ENCODE peak calls at places on chromosomes 13 and 19, in six cellular contexts. E, X, O, Q, V and R are unnamed samples.

GRCh38 chr13:80574113-80574512 is 233.2 kb upstream of the SPRY2 start:
- DNase-seq in E (no peak), X (no peak), O (no peak), Q (no peak), V (no peak), R (no peak)

GRCh38 chr19:17469371-17470203 is 737 bp upstream of the SLC27A1 start:
- DNase-seq in E (peak; percentile 93), X (peak; percentile 89), O (peak; percentile 95), Q (peak; percentile 97), V (peak; percentile 99), R (peak; percentile 95)

GRCh38 chr19:44777715-44778347 is at the start of gene CBLC:
- DNase-seq in E (no peak), X (no peak), O (peak; percentile 92), Q (peak; percentile 97), V (peak; percentile 96), R (no peak)

GRCh38 chr19:4709440-4710280 is 14.0 kb downstream of the DPP9 start:
- DNase-seq in E (no peak), X (no peak), O (no peak), Q (no peak), V (no peak), R (no peak)

GRCh38 chr13:25803626-25804025 is 248.2 kb downstream of the SHISA2 start:
- DNase-seq in E (no peak), X (no peak), O (no peak), Q (no peak), V (no peak), R (no peak)

GRCh38 chr19:10654610-10655456 is 687 bp downstream of the ILF3 start:
- DNase-seq in E (peak; percentile 54), X (no peak), O (peak; percentile 89), Q (peak; percentile 85), V (peak; percentile 91), R (peak; percentile 84)

GRCh38 chr13:99654076-99654475 is 152.8 kb downstream of the TM9SF2 start:
- DNase-seq in E (no peak), X (no peak), O (no peak), Q (no peak), V (no peak), R (no peak)

GRCh38 chr13:21476893-21477472 is 17.9 kb upstream of the ZDHHC20 start:
- DNase-seq in E (peak; percentile 73), X (peak; percentile 74), O (peak; percentile 96), Q (peak; percentile 94), V (peak; percentile 93), R (peak; percentile 87)

GRCh38 chr19:41799444-41800000 is 3.1 kb downstream of the CEACAM3 start:
- DNase-seq in E (no peak), X (no peak), O (no peak), Q (no peak), V (no peak), R (no peak)

GRCh38 chr19:7442423-7442822 is 46.4 kb downstream of the PEX11G start:
- DNase-seq in E (no peak), X (no peak), O (no peak), Q (no peak), V (no peak), R (no peak)

GRCh38 chr13:109790071-109790470 is 3.7 kb upstream of the IRS2 start:
- DNase-seq in E (no peak), X (no peak), O (no peak), Q (no peak), V (no peak), R (no peak)

GRCh38 chr19:50447750-50448149 is 15.1 kb downstream of the MYBPC2 start:
- DNase-seq in E (no peak), X (no peak), O (no peak), Q (no peak), V (no peak), R (no peak)

GRCh38 chr19:3163230-3163886 is 15.2 kb upstream of the S1PR4 start:
- DNase-seq in E (peak; percentile 66), X (peak; percentile 43), O (peak; percentile 85), Q (peak; percentile 84), V (peak; percentile 71), R (peak; percentile 69)

GRCh38 chr19:46604781-46605355 is 3.7 kb downstream of the CALM3 start:
- DNase-seq in E (no peak), X (no peak), O (no peak), Q (no peak), V (no peak), R (no peak)

GRCh38 chr19:1652471-1653299 is at the start of gene TCF3:
- DNase-seq in E (peak; percentile 99), X (peak; percentile 99), O (peak; percentile 98), Q (peak; percentile 97), V (peak; percentile 99), R (peak; percentile 100)

GRCh38 chr19:1651548-1652394 is 644 bp downstream of the TCF3 start:
- DNase-seq in E (peak; percentile 41), X (peak; percentile 23), O (no peak), Q (no peak), V (peak; percentile 47), R (peak; percentile 42)

GRCh38 chr19:1650627-1651009 is 1.8 kb downstream of the TCF3 start:
- DNase-seq in E (peak; percentile 49), X (peak; percentile 7), O (no peak), Q (no peak), V (peak; percentile 72), R (peak; percentile 21)

GRCh38 chr19:1649706-1650626 is 2.4 kb downstream of the TCF3 start:
- DNase-seq in E (no peak), X (no peak), O (no peak), Q (no peak), V (no peak), R (no peak)

DNA sequence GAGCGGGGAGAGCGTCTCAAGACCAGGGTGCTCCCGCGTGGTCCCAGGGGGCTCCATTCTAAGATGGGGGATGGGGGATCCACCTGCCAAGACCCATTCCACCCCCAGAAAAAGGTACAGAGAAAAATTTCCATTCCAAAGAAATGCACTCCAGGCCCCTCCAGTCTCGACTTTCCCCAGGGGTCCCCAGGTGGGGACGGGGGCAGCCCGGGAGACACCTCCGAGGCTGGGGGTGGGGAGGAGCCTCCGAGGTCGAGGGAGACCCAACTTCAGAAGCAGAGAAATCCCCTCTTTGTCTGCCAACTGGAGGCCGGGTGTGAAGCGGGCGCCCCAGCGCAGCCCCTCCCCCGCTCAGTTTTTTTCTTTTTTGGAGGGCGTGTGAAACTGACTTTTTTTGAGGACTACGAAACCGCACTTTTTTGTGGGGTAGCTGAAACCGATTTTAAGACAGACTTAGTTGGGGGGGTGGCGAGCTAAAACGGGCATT is 1.3 kb downstream of the TCF3 start:
- DNase-seq in E (peak; percentile 52), X (peak; percentile 16), O (peak; percentile 76), Q (no peak), V (peak; percentile 58), R (peak; percentile 49)
- H3K18ac ChIP-seq in E (peak overlapping the region; percentile 0), X (no peak overlapping the region), O (peak overlapping the region; percentile 90), Q (peak overlapping the region; percentile 84), V (peak overlapping the region; percentile 96), R (peak overlapping the region; percentile 97)

GRCh38 chr19:492091-492531 is 4.2 kb upstream of the MADCAM1 start:
- DNase-seq in E (peak; percentile 28), X (no peak), O (no peak), Q (peak; percentile 59), V (no peak), R (no peak)

GRCh38 chr19:488505-489417 is 7.5 kb upstream of the MADCAM1 start:
- DNase-seq in E (peak; percentile 93), X (peak; percentile 92), O (peak; percentile 97), Q (peak; percentile 94), V (peak; percentile 95), R (peak; percentile 92)

GRCh38 chr19:485583-486236 is 10.6 kb upstream of the MADCAM1 start:
- DNase-seq in E (peak; percentile 76), X (no peak), O (no peak), Q (no peak), V (no peak), R (peak; percentile 75)

GRCh38 chr19:491146-491741 is 5.0 kb upstream of the MADCAM1 start:
- DNase-seq in E (no peak), X (no peak), O (peak; percentile 67), Q (peak; percentile 60), V (peak; percentile 36), R (no peak)

DNA sequence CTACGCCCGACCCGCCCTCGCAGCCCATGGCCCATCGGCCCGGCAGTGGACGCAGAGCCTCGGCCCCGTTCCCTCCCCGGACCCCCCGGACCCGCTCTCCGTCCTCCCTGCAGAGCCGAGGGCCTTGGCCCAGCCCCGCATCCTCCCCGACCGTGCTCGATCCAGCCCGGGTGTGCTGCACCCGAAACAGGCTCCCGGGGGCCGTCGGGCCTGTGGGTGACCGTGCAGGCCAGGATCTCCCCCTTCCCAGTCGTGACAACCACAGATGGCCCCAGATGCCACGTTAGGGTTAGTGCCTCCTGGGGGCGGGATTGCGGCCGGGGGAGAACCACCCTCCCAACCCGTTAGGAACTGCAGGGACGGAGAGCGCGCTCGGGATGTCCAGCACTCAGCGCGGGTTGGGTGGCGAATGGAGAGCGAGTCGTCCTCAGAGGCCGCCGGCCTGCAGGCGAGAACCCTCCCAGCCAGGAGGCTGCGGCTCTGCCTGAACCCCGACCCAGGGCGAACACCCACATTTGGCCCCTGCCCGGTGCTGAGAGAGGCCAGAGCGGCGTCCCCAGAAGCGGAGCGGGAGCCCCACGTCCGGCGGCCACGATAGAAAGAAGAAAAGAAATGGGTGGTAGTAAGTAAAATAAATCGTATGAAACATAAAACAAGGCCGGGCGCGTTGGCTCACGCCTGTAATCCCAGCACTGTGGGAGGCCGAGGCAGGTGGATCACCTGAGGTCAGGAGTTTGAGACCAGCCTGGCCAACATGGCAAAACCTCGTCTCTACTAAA is 6.7 kb upstream of the MADCAM1 start:
- DNase-seq in E (peak; percentile 64), X (peak; percentile 8), O (peak; percentile 73), Q (peak; percentile 64), V (peak; percentile 63), R (no peak)
- H3K18ac ChIP-seq in E (peak overlapping the region; percentile 79), X (no peak overlapping the region), O (no peak overlapping the region), Q (no peak overlapping the region), V (peak overlapping the region; percentile 29), R (peak overlapping the region; percentile 97)

GRCh38 chr13:114107686-114108081 is 24.7 kb downstream of the RASA3 start:
- DNase-seq in E (peak; percentile 84), X (peak; percentile 91), O (no peak), Q (no peak), V (no peak), R (no peak)
- H3K18ac ChIP-seq in E (peak overlapping the region; percentile 91), X (peak overlapping the region; percentile 61), O (no peak overlapping the region), Q (no peak overlapping the region), V (no peak overlapping the region), R (peak overlapping the region; percentile 90)

DNA sequence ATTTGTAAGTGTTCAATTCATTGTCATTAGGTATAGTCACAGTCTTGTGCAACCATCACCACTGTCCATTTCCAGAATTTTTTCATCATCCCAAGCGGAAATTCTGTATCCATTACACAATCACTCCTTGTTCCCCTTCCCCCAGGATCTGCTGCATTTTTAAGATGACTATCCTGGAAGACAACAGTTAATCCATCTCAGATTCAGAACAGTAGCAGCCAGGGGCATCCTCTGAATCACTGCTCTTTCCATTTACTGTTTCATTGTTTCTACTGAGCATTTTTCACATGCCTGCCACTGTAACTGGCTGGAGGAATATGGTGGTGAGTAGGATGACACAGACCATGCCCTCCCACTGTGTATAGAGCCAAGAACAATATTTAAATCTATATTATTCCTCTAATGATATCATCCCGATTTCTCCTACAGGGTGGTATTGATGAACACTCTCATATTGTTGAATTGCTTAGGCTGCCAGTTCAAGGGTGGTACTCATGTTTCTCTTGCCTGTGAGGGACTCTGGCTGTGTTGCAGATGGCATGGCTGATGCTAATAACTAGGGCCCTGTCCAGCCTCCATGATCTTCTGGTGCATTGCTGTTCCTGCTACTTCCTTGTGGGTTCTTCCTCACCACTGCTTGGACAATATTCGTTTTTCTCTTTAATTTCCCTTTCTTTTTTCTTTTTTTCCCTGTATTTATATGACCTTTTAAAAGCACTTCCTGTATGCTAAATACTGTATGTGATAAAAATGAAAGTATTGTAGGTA is 59.0 kb downstream of the WDFY2 start:
- DNase-seq in E (peak; percentile 95), X (peak; percentile 91), O (no peak), Q (no peak), V (peak; percentile 89), R (no peak)
- H3K18ac ChIP-seq in E (peak overlapping the region; percentile 95), X (peak overlapping the region; percentile 91), O (peak overlapping the region; percentile 2), Q (no peak overlapping the region), V (no peak overlapping the region), R (no peak overlapping the region)

GRCh38 chr13:46515793-46516192 is 37.2 kb upstream of the LRCH1 start:
- DNase-seq in E (no peak), X (no peak), O (no peak), Q (no peak), V (no peak), R (no peak)
- H3K18ac ChIP-seq in E (no peak overlapping the region), X (no peak overlapping the region), O (no peak overlapping the region), Q (no peak overlapping the region), V (no peak overlapping the region), R (no peak overlapping the region)